ENCODE peak calls at places on chromosomes 6 and 20, in nine cellular contexts. X is A549, O is HepG2, R is K562, M is stomach, Z is ovary, U is H1, E is suprapubic skin, J is sigmoid colon. C is an unnamed sample.

GRCh38 chr6:34598725-34599124 is 42.6 kb upstream of the SPDEF start:
- DNase-seq in J (no peak), X (no peak), R (no peak), E (no peak), Z (no peak), O (no peak), M (no peak), U (no peak), C (no peak)

GRCh38 chr6:86407128-86407527 is 530.2 kb upstream of the HTR1E start:
- DNase-seq in O (no peak), Z (no peak), J (no peak), E (no peak), U (no peak), X (no peak), M (no peak), R (no peak), C (no peak)

GRCh38 chr20:60453388-60453787 is 495.2 kb downstream of the CDH26 start:
- DNase-seq in Z (no peak), U (no peak), R (no peak), J (no peak), O (no peak), E (no peak), X (no peak), M (no peak), C (no peak)

GRCh38 chr6:166257911-166258318 is 50.3 kb downstream of the PRR18 start:
- DNase-seq in O (no peak), X (no peak), E (no peak), M (no peak), J (no peak), Z (no peak), U (no peak), R (no peak), C (no peak)

GRCh38 chr6:112310439-112311154 is 36.5 kb upstream of the RFPL4B start:
- DNase-seq in M (no peak), R (no peak), O (no peak), X (no peak), J (no peak), Z (no peak), E (no peak), U (no peak), C (no peak)

GRCh38 chr6:34543421-34543820 is 12.7 kb downstream of the SPDEF start:
- DNase-seq in Z (no peak), J (no peak), X (no peak), M (no peak), O (no peak), R (no peak), U (no peak), E (no peak), C (no peak)

GRCh38 chr6:30847971-30848441 is 36.3 kb upstream of the DDR1 start:
- DNase-seq in E (no peak), X (no peak), O (no peak), Z (no peak), U (no peak), R (no peak), J (no peak), M (no peak), C (no peak)

GRCh38 chr6:70863343-70863742 is 93.5 kb downstream of the B3GAT2 start:
- DNase-seq in R (no peak), E (no peak), Z (no peak), U (no peak), J (no peak), O (no peak), M (no peak), X (no peak), C (no peak)

GRCh38 chr20:46785958-46786357 is 76.5 kb downstream of the SLC2A10 start:
- DNase-seq in Z (no peak), E (no peak), X (no peak), M (no peak), U (no peak), R (no peak), O (no peak), J (no peak), C (no peak)

GRCh38 chr6:166490671-166491500 is 95.6 kb downstream of the RAMACL start:
- DNase-seq in J (peak), M (no peak), E (no peak), U (no peak), X (no peak), R (no peak), Z (no peak), O (no peak), C (no peak)

DNA sequence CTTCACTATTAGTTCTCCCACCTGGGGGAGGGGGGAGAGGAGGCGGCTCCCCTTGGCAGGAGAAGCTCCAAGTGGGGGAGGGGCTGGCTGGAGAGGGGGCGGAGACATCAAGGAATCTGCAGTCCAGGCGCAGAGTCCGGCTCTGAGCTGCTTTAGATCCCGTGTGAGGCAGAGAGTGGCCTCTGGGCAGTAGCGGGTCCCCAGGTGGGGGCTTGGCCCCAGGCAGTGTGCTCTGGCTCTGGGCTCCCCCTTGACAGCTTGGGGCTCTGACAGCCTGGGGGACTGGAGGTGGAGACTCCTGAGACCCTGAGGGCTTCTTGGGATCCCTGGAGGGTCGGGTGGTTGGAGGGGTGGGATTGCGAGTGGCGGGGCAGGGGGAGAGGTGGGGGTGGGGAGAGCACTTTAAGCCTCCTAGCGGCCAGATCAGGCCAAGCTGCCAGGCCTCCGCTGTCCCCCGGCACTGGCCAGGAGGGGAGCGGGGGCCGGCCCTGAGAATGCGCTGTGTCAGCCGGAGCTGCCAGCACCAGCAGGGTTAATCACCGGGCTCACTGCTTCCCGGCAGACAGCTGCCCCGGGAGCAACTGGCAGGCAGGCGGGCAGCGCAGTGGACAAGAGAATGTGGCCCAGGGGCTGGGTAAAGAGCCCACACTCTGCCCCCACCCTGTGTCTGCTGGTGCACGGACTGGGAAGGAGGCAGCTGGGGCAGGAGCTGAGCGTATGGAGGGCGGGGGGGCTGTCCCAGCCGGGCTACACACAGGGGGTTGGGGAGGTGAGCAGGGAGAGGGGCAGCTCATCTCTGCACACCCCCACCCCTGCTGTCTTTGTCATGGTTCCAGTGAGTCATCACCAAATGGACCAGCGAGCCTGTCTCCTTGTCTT is 1.8 kb upstream of the LAMA5 start:
- DNase-seq in Z (no peak), E (no peak), M (peak), O (peak), R (peak), J (peak), X (no peak), U (peak), C (peak)
- H3K27ac ChIP-seq in Z (no peak), E (no peak), M (peak), O (peak), R (no peak), J (peak), X (peak), U (no peak), C (peak)

GRCh38 chr20:62292115-62292514 is 10.7 kb upstream of the ADRM1 start:
- DNase-seq in E (no peak), X (no peak), Z (no peak), R (no peak), O (no peak), J (no peak), U (no peak), M (no peak), C (no peak)
- TF ChIP-seq POLR2A in E (no peak), X (no peak), Z (no peak), R (no peak), O (no peak), J (no peak), U (no peak), M (no peak), C (no peak)

GRCh38 chr6:146543211-146543939 is at the start of gene RAB32:
- DNase-seq in J (peak), E (peak), R (peak), X (peak), O (peak), U (peak), M (peak), Z (peak), C (peak)

GRCh38 chr6:146544783-146545182 is 1.1 kb downstream of the RAB32 start:
- DNase-seq in E (no peak), R (no peak), Z (no peak), U (no peak), M (no peak), X (no peak), O (no peak), J (peak), C (no peak)

GRCh38 chr6:146546440-146546839 is 2.8 kb downstream of the RAB32 start:
- DNase-seq in U (no peak), E (no peak), M (no peak), O (peak), R (no peak), X (peak), J (no peak), Z (no peak), C (no peak)

GRCh38 chr6:146543940-146544661 is 468 bp downstream of the RAB32 start:
- DNase-seq in U (peak), Z (peak), R (peak), X (peak), J (peak), E (peak), M (peak), O (peak), C (no peak)

GRCh38 chr6:146545608-146546007 is 2.0 kb downstream of the RAB32 start:
- DNase-seq in M (no peak), O (no peak), J (no peak), X (no peak), U (no peak), Z (no peak), R (no peak), E (no peak), C (no peak)
- TF ChIP-seq EP300 in M (no peak), O (no peak), J (no peak), X (no peak), U (no peak), Z (no peak), R (no peak), E (no peak), C (no peak)

GRCh38 chr20:3316131-3316530 is 77.1 kb upstream of the SLC4A11 start:
- DNase-seq in U (no peak), Z (peak), E (no peak), R (no peak), X (no peak), M (no peak), J (no peak), O (no peak), C (peak)

GRCh38 chr20:3315110-3315509 is 76.1 kb upstream of the SLC4A11 start:
- DNase-seq in Z (no peak), O (no peak), R (no peak), E (no peak), U (no peak), M (no peak), X (no peak), J (no peak), C (no peak)

GRCh38 chr20:3312940-3313656 is 74.1 kb upstream of the SLC4A11 start:
- DNase-seq in R (no peak), E (no peak), M (no peak), J (no peak), Z (no peak), X (peak), U (no peak), O (peak), C (peak)

GRCh38 chr20:3313681-3314080 is 74.7 kb upstream of the SLC4A11 start:
- DNase-seq in U (no peak), M (no peak), J (no peak), Z (no peak), R (no peak), X (no peak), O (no peak), E (no peak), C (no peak)

DNA sequence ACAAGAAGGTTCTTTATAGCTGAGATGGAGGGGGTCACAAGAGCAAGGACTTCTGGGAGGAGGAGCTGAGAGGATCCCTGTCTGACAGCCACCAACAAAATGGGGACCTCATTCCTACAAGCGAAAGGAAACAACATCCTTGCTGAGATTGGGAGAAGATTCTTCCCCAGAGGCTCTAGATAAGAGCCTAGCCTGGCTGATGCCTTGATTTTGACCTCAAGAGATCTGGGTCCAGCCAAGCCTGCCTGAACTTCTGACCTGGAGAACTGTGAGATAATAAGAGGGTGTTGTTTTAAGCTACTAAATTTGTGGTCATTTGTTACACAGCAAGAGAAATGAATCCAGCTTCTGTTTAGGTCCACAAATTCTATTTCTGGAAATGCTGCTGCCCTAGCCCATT is 75.4 kb upstream of the SLC4A11 start:
- DNase-seq in O (no peak), E (no peak), U (no peak), J (no peak), X (no peak), M (no peak), Z (no peak), R (peak), C (no peak)
- H3K27ac ChIP-seq in O (no peak), E (peak), U (no peak), J (peak), X (peak), M (peak), Z (no peak), R (no peak), C (no peak)

GRCh38 chr20:6014957-6015356 is 38.9 kb downstream of the LRRN4 start:
- DNase-seq in U (no peak), R (no peak), Z (no peak), E (no peak), X (no peak), M (no peak), J (no peak), O (no peak), C (no peak)

GRCh38 chr20:6008254-6008653 is 45.6 kb downstream of the LRRN4 start:
- DNase-seq in Z (peak), O (peak), R (peak), J (peak), U (no peak), X (peak), M (peak), E (peak), C (peak)

GRCh38 chr20:6014017-6014416 is 39.8 kb downstream of the LRRN4 start:
- DNase-seq in M (no peak), U (no peak), Z (no peak), X (no peak), E (no peak), J (no peak), R (peak), O (no peak), C (no peak)

GRCh38 chr20:6007529-6008103 is 46.2 kb downstream of the LRRN4 start:
- DNase-seq in O (peak), J (no peak), R (no peak), M (no peak), U (no peak), Z (no peak), X (no peak), E (no peak), C (no peak)

DNA sequence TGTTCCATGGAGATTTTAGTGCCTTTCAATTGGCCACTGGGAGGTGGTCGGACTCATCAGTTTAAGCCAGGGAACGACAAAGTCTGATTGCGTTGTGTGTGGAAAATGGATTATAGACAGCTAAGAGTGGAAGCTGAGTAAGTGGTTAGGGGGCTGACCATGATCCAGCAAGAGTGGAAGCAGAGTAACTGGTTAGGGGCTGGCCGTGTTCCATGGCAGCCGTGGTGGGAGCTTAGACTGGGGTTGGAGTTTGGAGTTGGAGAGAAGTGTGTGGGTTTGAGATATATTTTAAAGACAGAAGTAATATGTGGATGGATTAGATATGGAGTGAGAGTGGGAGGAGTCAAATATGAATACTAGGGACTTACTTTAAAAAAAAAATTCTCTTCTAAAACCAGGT is 41.7 kb downstream of the LRRN4 start:
- DNase-seq in M (no peak), X (no peak), Z (no peak), J (no peak), R (peak), E (no peak), O (no peak), U (no peak), C (no peak)
- TF ChIP-seq POLR2A in M (no peak), X (no peak), Z (no peak), J (no peak), R (no peak), E (no peak), O (no peak), U (no peak), C (no peak)

DNA sequence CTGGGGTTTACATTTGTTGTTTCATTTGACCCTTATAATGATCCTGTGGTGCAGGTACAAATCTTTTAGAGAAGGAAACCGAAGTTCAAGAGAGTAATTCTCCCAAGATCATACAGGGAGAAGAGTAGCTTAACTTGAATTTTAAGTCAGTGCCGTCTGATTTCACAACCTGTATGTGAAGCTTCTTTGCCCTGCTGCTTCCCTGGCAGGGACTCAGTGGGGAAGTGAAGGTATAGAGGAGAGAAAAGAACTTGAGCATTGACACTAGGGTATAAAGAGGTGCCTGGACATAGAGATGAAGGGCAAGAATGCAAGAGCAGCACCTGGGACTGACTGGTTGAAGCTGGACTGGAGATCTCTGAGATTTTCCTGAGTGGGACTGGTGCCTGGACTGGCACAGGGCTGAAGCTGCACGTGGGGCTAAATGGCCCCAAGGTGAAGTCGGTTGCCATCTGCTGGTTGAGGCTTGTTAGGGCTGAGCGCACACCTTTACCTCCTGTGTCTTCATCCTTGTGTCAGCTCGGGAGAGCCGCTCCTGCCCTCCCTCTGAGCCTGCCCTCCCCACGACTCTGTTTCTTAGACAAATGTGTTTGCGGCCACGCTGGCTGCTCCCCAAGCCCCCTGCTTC is 41.8 kb downstream of the FARS2 start:
- DNase-seq in O (peak), J (no peak), U (peak), Z (no peak), X (peak), M (peak), R (peak), E (no peak), C (peak)
- TF ChIP-seq EP300 in O (no peak), J (no peak), U (no peak), Z (no peak), X (no peak), M (no peak), R (no peak), E (no peak), C (no peak)

GRCh38 chr20:44721785-44722054 is 6.6 kb downstream of the CCN5 start:
- DNase-seq in J (no peak), O (no peak), U (no peak), M (no peak), Z (no peak), E (no peak), R (no peak), X (no peak), C (no peak)
- H3K27ac ChIP-seq in J (peak), O (no peak), U (no peak), M (no peak), Z (peak), E (peak), R (no peak), X (peak), C (peak)

GRCh38 chr6:79078057-79078969 is at the start of gene PHIP:
- DNase-seq in X (peak), R (peak), M (peak), J (peak), Z (peak), E (peak), O (peak), U (peak), C (peak)
- TF ChIP-seq POLR2A in X (peak), R (peak), M (no peak), J (peak), Z (peak), E (peak), O (peak), U (peak), C (peak)

C was measured in upper lobe of left lung.